ENCODE peak calls at places on chromosomes 11 and 22, in five cellular contexts. V is epithelial cell of esophagus; Q is naive thymus-derived CD4-positive, alpha-beta T cell; R is GM23248; L is body of pancreas. S is an unnamed sample.

GRCh38 chr11:75816561-75817239 is 1.7 kb downstream of the UVRAG start:
- DNase-seq in V (no peak), Q (no peak), R (peak; percentile 37), L (no peak), S (no peak)

GRCh38 chr11:103024086-103024485 is 67.9 kb downstream of the DCUN1D5 start:
- DNase-seq in V (no peak), Q (no peak), R (peak; percentile 11), L (no peak), S (no peak)

GRCh38 chr11:56967726-56968125 is 21.0 kb upstream of the OR5AK2 start:
- DNase-seq in V (peak; percentile 59), Q (no peak), R (no peak), L (no peak), S (no peak)

GRCh38 chr11:69361466-69361865 is 67.5 kb downstream of the MYEOV start:
- DNase-seq in V (no peak), Q (no peak), R (no peak), L (no peak), S (no peak)

GRCh38 chr11:47243454-47243853 is 5.2 kb downstream of the ACP2 start:
- DNase-seq in V (peak; percentile 60), Q (no peak), R (no peak), L (no peak), S (no peak)

GRCh38 chr11:65288706-65289536 is 25.7 kb upstream of the CDC42EP2 start:
- DNase-seq in V (peak; percentile 30), Q (no peak), R (no peak), L (peak; percentile 27), S (no peak)

GRCh38 chr22:31647516-31647915 is 14.5 kb downstream of the PISD start:
- DNase-seq in V (peak; percentile 87), Q (no peak), R (peak; percentile 95), L (no peak), S (no peak)

GRCh38 chr11:5367461-5368074 is 16.0 kb upstream of the OR51M1 start:
- DNase-seq in V (no peak), Q (no peak), R (peak; percentile 73), L (no peak), S (no peak)

GRCh38 chr11:2761131-2762030 is 61.6 kb upstream of the KCNQ1OT1 start:
- DNase-seq in V (no peak), Q (no peak), R (no peak), L (peak; percentile 1), S (peak; percentile 72)

GRCh38 chr22:48758021-48758561 is 1069.6 kb downstream of the BRD1 start:
- DNase-seq in V (no peak), Q (no peak), R (no peak), L (no peak), S (no peak)

GRCh38 chr11:46240371-46240770 is 37.1 kb upstream of the CREB3L1 start:
- DNase-seq in V (no peak), Q (no peak), R (peak; percentile 66), L (no peak), S (no peak)

GRCh38 chr11:96168623-96169022 is 174.4 kb downstream of the MAML2 start:
- DNase-seq in V (peak; percentile 93), Q (no peak), R (peak; percentile 95), L (peak; percentile 73), S (no peak)

GRCh38 chr22:20384865-20385264 is 9.1 kb upstream of the ZNF74 start:
- DNase-seq in V (no peak), Q (no peak), R (no peak), L (no peak), S (no peak)

GRCh38 chr22:26476705-26477340 is 6.8 kb downstream of the HPS4 start:
- DNase-seq in V (no peak), Q (no peak), R (no peak), L (no peak), S (no peak)

GRCh38 chr11:134676516-134677287 is 264.7 kb upstream of the B3GAT1 start:
- DNase-seq in V (no peak), Q (no peak), R (no peak), L (no peak), S (no peak)

GRCh38 chr22:39984006-39984405 is 10.7 kb upstream of the FAM83F start:
- DNase-seq in V (peak; percentile 71), Q (no peak), R (peak; percentile 55), L (no peak), S (no peak)

GRCh38 chr22:39984750-39985149 is 10.0 kb upstream of the FAM83F start:
- DNase-seq in V (peak; percentile 52), Q (no peak), R (no peak), L (no peak), S (no peak)

GRCh38 chr22:39980635-39981034 is 14.1 kb upstream of the FAM83F start:
- DNase-seq in V (no peak), Q (no peak), R (no peak), L (no peak), S (no peak)

GRCh38 chr22:39985383-39986045 is 9.2 kb upstream of the FAM83F start:
- DNase-seq in V (peak; percentile 81), Q (peak; percentile 19), R (no peak), L (no peak), S (no peak)

DNA sequence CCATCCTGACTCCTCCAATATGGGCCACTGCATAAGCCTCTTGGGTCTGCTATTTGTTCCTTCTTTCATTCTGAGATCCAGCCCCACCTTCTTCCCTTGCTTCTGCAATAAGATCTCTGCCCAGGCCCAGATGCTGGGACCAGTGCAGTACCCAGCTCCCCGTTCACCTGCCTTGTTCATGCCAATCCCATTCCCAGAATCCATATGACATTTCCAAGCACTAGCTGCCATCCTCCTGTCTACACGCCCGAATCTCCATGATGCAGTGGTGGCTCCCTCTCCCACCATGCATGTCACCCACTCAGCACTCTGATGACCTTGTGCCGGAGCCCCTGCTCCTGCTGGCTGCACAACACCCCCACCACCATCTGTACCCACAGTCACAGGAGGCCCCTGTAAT is 11.4 kb upstream of the FAM83F start:
- DNase-seq in V (no peak), Q (no peak), R (no peak), L (no peak), S (no peak)
- H3K4me3 ChIP-seq in V (no peak overlapping the region), Q (no peak overlapping the region), R (no peak overlapping the region), L (no peak overlapping the region), S (no peak overlapping the region)

GRCh38 chr11:67374571-67375276 is 1.3 kb upstream of the CLCF1 start:
- DNase-seq in V (no peak), Q (no peak), R (peak; percentile 65), L (no peak), S (peak; percentile 84)
- H3K4me3 ChIP-seq in V (no peak overlapping the region), Q (peak overlapping the region; percentile 64), R (peak overlapping the region; percentile 81), L (no peak overlapping the region), S (peak overlapping the region; percentile 40)

DNA sequence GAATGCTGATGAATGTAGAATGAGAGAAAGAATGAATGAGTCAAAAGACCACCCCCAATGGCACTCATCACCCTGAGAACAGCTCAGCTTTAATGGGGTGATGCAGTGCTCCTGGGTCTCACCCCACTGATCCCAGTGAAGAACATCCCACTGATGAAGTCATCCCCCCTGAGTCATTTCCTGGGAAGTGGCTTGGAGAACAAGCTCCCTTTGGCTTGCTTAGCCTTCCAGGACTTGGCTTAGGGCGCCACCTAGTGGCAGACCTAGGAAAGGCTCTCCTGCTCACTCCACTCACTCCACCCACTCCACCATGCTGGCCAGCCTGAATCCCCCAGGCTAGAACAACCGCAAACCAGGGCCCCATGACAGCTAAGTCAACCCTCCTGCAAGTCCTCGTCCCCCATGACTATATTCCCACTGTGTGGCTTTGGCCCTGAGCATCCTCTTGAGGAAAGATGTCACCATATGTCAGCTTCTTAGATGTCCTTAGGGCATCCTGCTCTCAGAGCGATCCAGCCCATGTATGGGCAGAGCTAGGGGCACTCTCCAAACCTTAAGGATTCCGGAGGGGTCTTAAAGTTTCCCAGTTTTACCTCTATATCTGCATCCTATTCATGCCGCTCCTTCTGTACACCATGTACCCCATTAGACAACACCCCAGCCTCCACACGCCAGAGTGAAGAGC is 17.8 kb upstream of the TMPRSS13 start:
- DNase-seq in V (peak; percentile 96), Q (peak; percentile 59), R (peak; percentile 93), L (peak; percentile 87), S (peak; percentile 94)
- H3K4me3 ChIP-seq in V (no peak overlapping the region), Q (no peak overlapping the region), R (no peak overlapping the region), L (no peak overlapping the region), S (no peak overlapping the region)

DNA sequence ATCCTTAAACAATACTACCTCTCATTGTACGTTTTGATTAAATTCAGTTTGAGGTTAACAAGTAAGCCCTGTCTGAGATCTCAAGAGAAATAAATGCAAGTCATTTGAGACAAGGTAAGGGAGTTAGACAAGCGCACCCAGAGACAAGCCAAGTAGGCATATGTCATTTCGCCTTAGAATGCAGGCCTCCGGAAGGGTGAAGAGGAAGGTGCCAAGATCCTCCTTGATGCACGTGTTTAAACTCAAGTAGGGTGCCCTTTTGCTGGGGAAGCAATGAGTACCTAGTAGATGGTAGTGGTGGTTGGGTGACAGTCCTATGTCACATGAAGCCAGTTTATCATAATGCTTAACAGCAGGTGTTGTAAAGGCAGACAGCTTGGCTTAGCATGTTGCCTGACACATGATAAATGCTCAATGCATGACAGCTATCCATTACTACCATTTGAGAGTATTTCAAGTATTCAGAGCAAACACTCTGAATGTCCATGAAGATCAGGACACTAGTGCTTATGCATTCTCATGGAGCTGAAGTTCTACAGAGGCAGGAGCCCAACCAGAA is 415.9 kb downstream of the TMEM135 start:
- DNase-seq in V (no peak), Q (no peak), R (no peak), L (no peak), S (no peak)
- H3K4me3 ChIP-seq in V (no peak overlapping the region), Q (no peak overlapping the region), R (no peak overlapping the region), L (no peak overlapping the region), S (no peak overlapping the region)

DNA sequence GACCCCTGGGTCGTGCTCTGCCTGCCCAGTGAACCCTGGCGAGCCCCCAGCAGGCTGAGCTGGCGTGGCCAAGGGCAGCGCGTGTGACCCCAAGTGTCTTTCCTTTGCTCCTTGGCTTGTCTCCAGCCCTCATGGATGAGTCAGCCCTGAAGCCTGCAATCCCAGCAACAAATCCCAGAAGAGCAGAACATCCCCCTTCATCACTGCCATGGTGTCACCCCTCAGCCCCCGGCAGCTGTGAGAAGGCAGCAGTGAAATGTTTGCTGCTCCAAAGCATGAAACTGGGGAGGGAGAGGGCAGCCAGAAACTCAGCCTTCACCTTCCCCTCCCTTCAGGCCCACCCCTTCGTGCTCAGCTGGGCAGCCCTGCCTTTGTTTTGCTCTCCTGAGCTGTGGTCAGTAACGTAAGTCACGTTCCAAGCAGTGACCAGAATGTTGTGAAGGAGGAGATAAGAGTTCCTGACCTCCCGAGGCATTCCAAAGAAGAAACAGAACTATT is 29.8 kb downstream of the ADAMTS15 start:
- DNase-seq in V (peak; percentile 60), Q (no peak), R (peak; percentile 92), L (peak; percentile 58), S (peak; percentile 93)
- H3K4me3 ChIP-seq in V (no peak overlapping the region), Q (no peak overlapping the region), R (peak overlapping the region; percentile 30), L (no peak overlapping the region), S (no peak overlapping the region)

DNA sequence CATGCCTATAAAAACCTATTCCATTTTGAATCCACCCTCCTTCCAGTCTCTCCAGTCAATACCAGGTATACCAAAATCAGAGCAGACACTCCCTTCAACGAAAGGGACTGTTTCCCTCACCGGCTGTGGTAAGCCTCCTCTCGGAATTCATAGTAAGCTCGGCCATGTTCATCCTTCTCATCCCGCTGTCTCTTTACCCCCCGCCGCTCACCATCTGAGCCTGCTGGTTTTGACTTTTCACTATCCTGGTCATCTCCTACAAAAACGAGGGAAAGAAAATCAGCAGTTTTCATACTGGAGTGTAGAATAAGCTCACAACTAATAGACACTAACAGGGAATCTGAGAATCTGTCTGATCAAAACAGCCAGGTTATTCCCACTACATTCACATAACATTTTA is 3.1 kb downstream of the HNRNPUL2 start:
- DNase-seq in V (no peak), Q (no peak), R (peak; percentile 29), L (no peak), S (no peak)
- H3K4me3 ChIP-seq in V (peak overlapping the region; percentile 94), Q (no peak overlapping the region), R (peak overlapping the region; percentile 88), L (no peak overlapping the region), S (peak overlapping the region; percentile 99)

S was measured in kidney.